ENCODE peak calls at places on chromosomes 1 and 21, in eight cellular contexts. R is left ventricle myocardium inferior, O is colonic mucosa, G is HCT116, A is sigmoid colon, C is uterus, B is heart right ventricle, I is lower lobe of right lung. D is an unnamed sample.

GRCh38 chr1:38870996-38871395 is 2.2 kb downstream of the MYCBP start:
- DNase-seq in A (no peak), B (no peak), I (no peak), G (no peak), R (no peak), O (no peak), C (no peak), D (no peak)

GRCh38 chr1:118201524-118201923 is 16.5 kb upstream of the SPAG17 start:
- DNase-seq in A (no peak), I (no peak), C (no peak), B (no peak), R (no peak), O (no peak), G (no peak), D (no peak)

GRCh38 chr21:38807481-38807880 is 1.8 kb downstream of the ETS2 start:
- DNase-seq in I (no peak), C (no peak), B (no peak), R (no peak), O (no peak), A (no peak), G (no peak), D (no peak)

GRCh38 chr1:218345673-218346390 is 696 bp downstream of the TGFB2 start:
- DNase-seq in B (peak; percentile 53), G (no peak), I (peak; percentile 73), R (peak; percentile 67), O (peak; percentile 30), A (peak; percentile 90), C (peak; percentile 72), D (peak; percentile 66)

GRCh38 chr21:29238967-29239289 is 59.8 kb upstream of the BACH1 start:
- DNase-seq in B (no peak), O (no peak), I (no peak), G (no peak), C (no peak), R (no peak), A (no peak), D (no peak)

GRCh38 chr1:214331827-214332423 is 51.0 kb downstream of the SMYD2 start:
- DNase-seq in C (no peak), I (no peak), G (peak; percentile 26), B (no peak), A (no peak), O (peak; percentile 53), R (no peak), D (peak; percentile 46)

GRCh38 chr1:199861020-199861795 is 166.3 kb upstream of the NR5A2 start:
- DNase-seq in O (no peak), G (no peak), B (no peak), A (no peak), I (no peak), C (no peak), R (no peak), D (no peak)

GRCh38 chr1:104905322-104905721 is 1155.6 kb downstream of the AMY1C start:
- DNase-seq in I (no peak), O (no peak), C (no peak), B (no peak), R (no peak), A (no peak), G (no peak), D (no peak)

GRCh38 chr1:158025576-158026230 is 32.3 kb downstream of the KIRREL1 start:
- DNase-seq in C (no peak), I (no peak), O (no peak), G (no peak), R (no peak), A (no peak), B (no peak), D (no peak)

GRCh38 chr1:36083635-36084501 is at the start of gene TEKT2:
- DNase-seq in R (no peak), B (no peak), A (peak; percentile 69), G (no peak), O (no peak), I (no peak), C (no peak), D (no peak)

GRCh38 chr1:113976609-113977278 is 2.5 kb upstream of the OLFML3 start:
- DNase-seq in O (no peak), G (peak; percentile 3), B (peak; percentile 19), A (no peak), I (no peak), C (peak; percentile 50), R (no peak), D (peak; percentile 19)

GRCh38 chr1:91499904-91500755 is 521 bp upstream of the CDC7 start:
- DNase-seq in G (no peak), C (no peak), I (no peak), O (no peak), R (no peak), B (peak; percentile 5), A (no peak), D (no peak)

GRCh38 chr1:161238039-161238473 is at the start of gene NR1I3:
- DNase-seq in I (no peak), A (no peak), O (no peak), B (no peak), G (no peak), C (no peak), R (no peak), D (no peak)

DNA sequence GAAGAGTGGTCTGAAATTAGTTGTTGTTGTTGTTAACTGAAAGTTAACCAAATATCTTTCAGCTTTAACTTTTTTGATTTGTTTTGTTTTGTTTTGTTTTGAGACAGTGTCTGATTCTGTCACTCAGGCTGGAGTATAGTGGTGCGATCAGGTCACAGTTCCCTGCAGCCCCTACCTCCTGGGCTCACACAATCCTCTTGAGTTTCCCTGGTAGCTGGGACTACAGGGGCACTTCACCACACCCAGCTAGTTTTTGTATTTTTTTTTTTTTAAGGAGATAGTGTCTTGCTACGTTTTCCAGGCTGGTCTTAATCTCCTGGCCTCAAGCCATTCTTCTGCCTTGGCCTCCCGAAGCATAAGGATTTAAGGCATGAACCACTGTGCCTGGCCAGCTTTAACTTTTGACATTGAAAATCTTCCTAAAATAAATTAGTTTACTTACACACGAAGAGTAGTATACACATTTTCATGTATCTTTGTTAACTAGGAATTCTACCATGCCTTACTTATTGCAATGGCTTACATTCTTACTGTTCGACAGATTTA is 44.9 kb downstream of the GNG12 start:
- DNase-seq in B (no peak), I (no peak), A (no peak), R (no peak), G (no peak), C (no peak), O (no peak), D (no peak)
- H3K4me1 ChIP-seq in B (peaks cover 20% of the 10 kb centered on the region), I (peaks cover 25% of the 10 kb centered on the region), A (peaks cover 46% of the 10 kb centered on the region), R (peaks cover 68% of the 10 kb centered on the region), G (peaks cover 15% of the 10 kb centered on the region), C (no peaks in the 10 kb centered on the region), O (no peaks in the 10 kb centered on the region), D (peaks cover 9% of the 10 kb centered on the region)

DNA sequence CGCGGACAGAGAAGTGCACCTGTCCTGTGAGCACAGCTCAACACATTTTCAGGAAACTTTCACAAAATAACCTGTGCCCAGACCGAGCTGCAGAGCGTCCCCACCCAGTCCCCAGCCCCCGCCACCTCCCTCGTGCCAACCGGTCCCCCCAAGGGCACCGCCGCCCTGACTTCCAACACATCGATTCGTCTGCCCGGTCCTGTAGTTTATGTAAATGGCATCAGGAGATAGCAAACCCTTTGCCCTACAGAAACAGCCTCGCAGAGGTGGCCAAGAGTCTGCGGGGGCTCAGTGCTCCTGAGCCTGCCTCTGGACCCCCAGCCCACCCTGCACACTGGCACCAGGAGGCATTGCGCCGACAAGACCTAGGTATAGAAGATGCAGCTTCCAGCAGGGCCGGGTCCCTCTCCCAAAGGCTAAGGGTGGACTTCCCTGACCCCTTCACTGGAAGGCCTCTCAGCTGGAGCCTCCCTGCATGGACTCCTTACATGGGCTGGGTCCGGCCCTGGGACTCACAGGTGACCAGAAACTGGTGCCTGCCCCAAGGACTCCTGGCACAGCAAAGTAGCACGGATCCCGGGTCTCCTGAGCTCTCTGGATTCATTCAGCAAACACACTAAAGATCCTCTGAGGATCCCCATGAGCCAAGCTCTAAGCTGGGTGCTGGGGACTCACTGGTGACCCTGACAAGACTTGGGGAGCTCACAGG is 6.6 kb upstream of the PLEKHG5 start:
- DNase-seq in R (no peak), I (no peak), G (no peak), B (no peak), O (no peak), C (no peak), A (peak; percentile 63), D (no peak)
- H3K27me3 ChIP-seq in R (no peaks in the 10 kb centered on the region), I (peaks cover 16% of the 10 kb centered on the region), G (no peaks in the 10 kb centered on the region), B (no peaks in the 10 kb centered on the region), O (peaks cover 12% of the 10 kb centered on the region), C (no peaks in the 10 kb centered on the region), A (peaks cover 19% of the 10 kb centered on the region), D (no peaks in the 10 kb centered on the region)

DNA sequence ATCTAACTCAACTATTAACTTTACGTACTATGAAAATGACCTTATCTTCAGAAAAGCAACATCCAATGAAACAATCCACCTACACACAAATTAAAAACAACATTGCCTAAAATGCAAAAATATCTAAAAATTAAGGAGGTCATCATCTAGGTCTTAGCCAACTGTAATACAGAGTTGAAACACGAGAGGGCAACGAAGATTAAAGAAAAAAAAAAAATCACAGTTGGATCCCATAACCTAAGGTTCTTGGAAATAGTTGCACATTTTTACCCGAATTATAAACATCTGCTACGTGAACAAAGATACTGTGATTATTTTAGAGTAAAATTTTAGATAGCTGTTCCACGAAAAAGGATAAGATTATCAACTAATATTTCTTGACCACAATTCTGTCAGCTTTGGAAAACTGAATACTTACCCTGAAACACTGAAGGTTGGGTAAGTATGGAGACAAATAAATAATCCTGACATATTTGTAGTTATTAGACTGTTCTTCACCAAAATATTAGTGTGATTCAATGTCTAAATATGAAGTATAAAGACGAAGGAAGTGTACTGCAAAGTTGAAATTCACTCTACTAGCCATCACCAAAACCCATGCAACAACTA is 88.0 kb upstream of the AK4 start:
- DNase-seq in R (no peak), B (no peak), C (no peak), O (no peak), A (no peak), G (peak; percentile 31), I (no peak), D (no peak)
- H3K4me1 ChIP-seq in R (peaks cover 97% of the 10 kb centered on the region), B (peaks cover 34% of the 10 kb centered on the region), C (no peaks in the 10 kb centered on the region), O (no peaks in the 10 kb centered on the region), A (peaks cover 58% of the 10 kb centered on the region), G (no peaks in the 10 kb centered on the region), I (peaks cover 95% of the 10 kb centered on the region), D (no peaks in the 10 kb centered on the region)

DNA sequence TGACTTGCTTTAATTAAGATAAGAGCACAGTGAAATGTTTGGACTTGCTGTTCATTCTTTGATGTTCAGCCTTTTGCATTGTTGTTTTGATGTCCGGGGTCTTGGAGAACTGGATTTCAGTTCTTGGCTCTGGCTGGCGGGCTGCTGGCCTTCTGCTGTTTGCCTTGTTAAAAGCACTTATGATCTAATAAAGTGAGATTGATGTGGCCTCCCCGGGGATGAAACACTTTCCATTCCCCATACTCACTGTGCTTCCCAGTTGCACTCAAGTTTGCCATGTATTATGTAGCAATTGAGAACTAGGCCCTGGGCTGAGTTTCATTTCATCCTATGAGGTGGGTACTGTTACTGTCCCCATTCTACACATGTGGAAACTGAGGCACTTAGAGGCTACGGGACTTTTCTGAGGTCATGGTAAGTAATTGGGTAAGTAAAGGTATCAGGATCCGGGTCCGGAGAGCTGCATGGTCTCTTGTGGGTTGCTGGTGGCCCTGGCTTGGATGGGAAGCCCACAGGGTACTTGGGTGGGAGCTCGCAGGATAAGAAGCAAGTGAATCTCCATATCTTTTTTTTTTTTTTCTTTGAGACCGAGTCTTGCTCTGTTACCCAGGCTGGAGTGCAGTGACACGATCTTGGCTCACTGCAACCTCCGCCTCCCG is 127.7 kb upstream of the ZBTB40 start:
- DNase-seq in G (no peak), B (no peak), A (peak; percentile 45), O (no peak), R (no peak), I (no peak), C (no peak), D (no peak)
- H3K27me3 ChIP-seq in G (no peaks in the 10 kb centered on the region), B (no peaks in the 10 kb centered on the region), A (no peaks in the 10 kb centered on the region), O (no peaks in the 10 kb centered on the region), R (peaks cover 39% of the 10 kb centered on the region), I (peaks cover 2% of the 10 kb centered on the region), C (no peaks in the 10 kb centered on the region), D (no peaks in the 10 kb centered on the region)

GRCh38 chr1:222777977-222778376 is 36.9 kb upstream of the DISP1 start:
- DNase-seq in O (no peak), C (no peak), G (no peak), R (no peak), I (no peak), B (no peak), A (no peak), D (no peak)
- H3K4me1 ChIP-seq in O (no peaks in the 10 kb centered on the region), C (no peaks in the 10 kb centered on the region), G (no peaks in the 10 kb centered on the region), R (peaks cover 5% of the 10 kb centered on the region), I (peaks cover 8% of the 10 kb centered on the region), B (no peaks in the 10 kb centered on the region), A (peaks cover 11% of the 10 kb centered on the region), D (no peaks in the 10 kb centered on the region)

D was measured in Caco-2.